ENCODE peak calls at places on chromosome 5, in six cellular contexts. One of them, this sample, is unnamed.

GRCh38 chr5:79561525-79561893 is 47.6 kb upstream of the HOMER1 start:
- DNase-seq in astrocyte: no peak
- DNase-seq in left ventricle myocardium inferior: no peak
- DNase-seq in GM10248: no peak
- DNase-seq in pancreas: no peak
- DNase-seq in HFFc6: no peak
- DNase-seq in this sample: no peak

GRCh38 chr5:146229222-146229621 is 25.8 kb downstream of the RBM27 start:
- DNase-seq in astrocyte: no peak
- DNase-seq in left ventricle myocardium inferior: no peak
- DNase-seq in GM10248: no peak
- DNase-seq in pancreas: no peak
- DNase-seq in HFFc6: no peak
- DNase-seq in this sample: no peak

GRCh38 chr5:79793722-79794121 is 104.1 kb downstream of the CMYA5 start:
- DNase-seq in astrocyte: no peak
- DNase-seq in left ventricle myocardium inferior: no peak
- DNase-seq in GM10248: no peak
- DNase-seq in pancreas: no peak
- DNase-seq in HFFc6: no peak
- DNase-seq in this sample: no peak

GRCh38 chr5:318341-318897 is 3.1 kb upstream of the AHRR start:
- DNase-seq in astrocyte: peak; percentile 49
- DNase-seq in left ventricle myocardium inferior: no peak
- DNase-seq in GM10248: peak; percentile 32
- DNase-seq in pancreas: no peak
- DNase-seq in HFFc6: peak; percentile 62
- DNase-seq in this sample: no peak

GRCh38 chr5:40410231-40410861 is 269.4 kb upstream of the PTGER4 start:
- DNase-seq in astrocyte: peak; percentile 86
- DNase-seq in left ventricle myocardium inferior: no peak
- DNase-seq in GM10248: no peak
- DNase-seq in pancreas: no peak
- DNase-seq in HFFc6: no peak
- DNase-seq in this sample: no peak

GRCh38 chr5:100273846-100274580 is 261.2 kb upstream of the FAM174A start:
- DNase-seq in astrocyte: peak; percentile 29
- DNase-seq in left ventricle myocardium inferior: no peak
- DNase-seq in GM10248: no peak
- DNase-seq in pancreas: no peak
- DNase-seq in HFFc6: no peak
- DNase-seq in this sample: no peak

GRCh38 chr5:6752782-6753181 is 39.5 kb downstream of the TENT4A start:
- DNase-seq in astrocyte: no peak
- DNase-seq in left ventricle myocardium inferior: no peak
- DNase-seq in GM10248: no peak
- DNase-seq in pancreas: no peak
- DNase-seq in HFFc6: no peak
- DNase-seq in this sample: no peak

GRCh38 chr5:151619812-151620462 is 28.8 kb upstream of the FAT2 start:
- DNase-seq in astrocyte: no peak
- DNase-seq in left ventricle myocardium inferior: no peak
- DNase-seq in GM10248: no peak
- DNase-seq in pancreas: no peak
- DNase-seq in HFFc6: no peak
- DNase-seq in this sample: no peak

GRCh38 chr5:96431376-96432244 is 1.4 kb downstream of the PCSK1 start:
- DNase-seq in astrocyte: peak; percentile 73
- DNase-seq in left ventricle myocardium inferior: no peak
- DNase-seq in GM10248: peak; percentile 24
- DNase-seq in pancreas: peak; percentile 6
- DNase-seq in HFFc6: no peak
- DNase-seq in this sample: no peak

GRCh38 chr5:133273661-133274596 is 222.1 kb downstream of the HSPA4 start:
- DNase-seq in astrocyte: peak; percentile 56
- DNase-seq in left ventricle myocardium inferior: no peak
- DNase-seq in GM10248: no peak
- DNase-seq in pancreas: no peak
- DNase-seq in HFFc6: peak; percentile 12
- DNase-seq in this sample: no peak

GRCh38 chr5:94793113-94793815 is 174.8 kb downstream of the SLF1 start:
- DNase-seq in astrocyte: peak; percentile 98
- DNase-seq in left ventricle myocardium inferior: no peak
- DNase-seq in GM10248: peak; percentile 83
- DNase-seq in pancreas: no peak
- DNase-seq in HFFc6: peak; percentile 85
- DNase-seq in this sample: no peak

GRCh38 chr5:66958984-66959641 is 237.5 kb downstream of the CD180 start:
- DNase-seq in astrocyte: peak; percentile 86
- DNase-seq in left ventricle myocardium inferior: peak; percentile 40
- DNase-seq in GM10248: no peak
- DNase-seq in pancreas: peak; percentile 9
- DNase-seq in HFFc6: peak; percentile 82
- DNase-seq in this sample: peak; percentile 6

GRCh38 chr5:141742866-141743651 is 61.0 kb upstream of the ARAP3 start:
- DNase-seq in astrocyte: peak; percentile 18
- DNase-seq in left ventricle myocardium inferior: no peak
- DNase-seq in GM10248: no peak
- DNase-seq in pancreas: no peak
- DNase-seq in HFFc6: no peak
- DNase-seq in this sample: peak; percentile 65

GRCh38 chr5:113050606-113051391 is 74.2 kb downstream of the DCP2 start:
- DNase-seq in astrocyte: peak; percentile 88
- DNase-seq in left ventricle myocardium inferior: no peak
- DNase-seq in GM10248: no peak
- DNase-seq in pancreas: no peak
- DNase-seq in HFFc6: peak; percentile 79
- DNase-seq in this sample: no peak

GRCh38 chr5:73215891-73216610 is 43.1 kb downstream of the TMEM174 start:
- DNase-seq in astrocyte: peak; percentile 70
- DNase-seq in left ventricle myocardium inferior: peak; percentile 66
- DNase-seq in GM10248: peak; percentile 84
- DNase-seq in pancreas: peak; percentile 72
- DNase-seq in HFFc6: peak; percentile 72
- DNase-seq in this sample: peak; percentile 82
- TF ChIP-seq CTCF in astrocyte: peak; percentile 25
- TF ChIP-seq CTCF in left ventricle myocardium inferior: peak; percentile 88
- TF ChIP-seq CTCF in GM10248: peak; percentile 67
- TF ChIP-seq CTCF in pancreas: peak; percentile 80
- TF ChIP-seq CTCF in HFFc6: peak; percentile 90
- TF ChIP-seq CTCF in this sample: peak; percentile 88

GRCh38 chr5:85049020-85049419 is 664.3 kb upstream of the EDIL3 start:
- DNase-seq in astrocyte: peak; percentile 70
- DNase-seq in left ventricle myocardium inferior: no peak
- DNase-seq in GM10248: no peak
- DNase-seq in pancreas: no peak
- DNase-seq in HFFc6: no peak
- DNase-seq in this sample: no peak
- TF ChIP-seq CTCF in astrocyte: peak; percentile 40
- TF ChIP-seq CTCF in left ventricle myocardium inferior: peak; percentile 50
- TF ChIP-seq CTCF in GM10248: no peak
- TF ChIP-seq CTCF in pancreas: no peak
- TF ChIP-seq CTCF in HFFc6: peak; percentile 29
- TF ChIP-seq CTCF in this sample: peak; percentile 61

GRCh38 chr5:23820764-23821471 is 313.5 kb downstream of the PRDM9 start:
- DNase-seq in astrocyte: no peak
- DNase-seq in left ventricle myocardium inferior: no peak
- DNase-seq in GM10248: no peak
- DNase-seq in pancreas: no peak
- DNase-seq in HFFc6: peak; percentile 19
- DNase-seq in this sample: no peak
- TF ChIP-seq CTCF in astrocyte: peak; percentile 42
- TF ChIP-seq CTCF in left ventricle myocardium inferior: peak; percentile 33
- TF ChIP-seq CTCF in GM10248: peak; percentile 40
- TF ChIP-seq CTCF in pancreas: peak; percentile 17
- TF ChIP-seq CTCF in HFFc6: peak; percentile 47
- TF ChIP-seq CTCF in this sample: peak; percentile 72

DNA sequence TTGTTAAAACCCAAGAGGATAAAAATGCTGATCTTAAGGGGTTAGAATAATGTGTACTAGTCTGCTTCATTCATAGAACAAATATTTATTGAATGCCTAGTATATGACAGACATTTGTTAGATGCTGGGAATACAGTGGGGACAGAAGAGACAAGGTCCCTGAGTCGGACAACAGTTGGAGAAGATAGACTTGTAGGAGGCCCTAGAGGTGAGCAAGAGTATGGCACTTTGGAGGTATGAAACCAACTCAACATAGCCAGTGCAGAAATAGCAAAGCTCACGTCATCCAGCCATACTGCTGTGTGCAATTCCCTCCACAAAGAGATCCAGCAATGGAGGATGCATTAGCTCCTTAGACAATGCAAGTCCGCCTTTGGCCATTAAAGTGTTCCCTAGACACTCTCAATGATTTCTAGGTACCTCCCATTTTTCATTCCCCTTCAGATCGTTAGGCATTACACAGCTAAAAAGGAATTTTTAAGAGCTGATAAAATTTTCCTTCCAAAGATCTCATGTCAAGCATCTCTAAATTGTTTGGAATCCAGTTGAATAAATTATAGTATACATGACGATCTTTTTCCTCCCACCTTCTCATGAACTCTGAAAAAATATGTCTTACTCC is 1949.6 kb upstream of the WWC1 start:
- DNase-seq in astrocyte: no peak
- DNase-seq in left ventricle myocardium inferior: no peak
- DNase-seq in GM10248: no peak
- DNase-seq in pancreas: no peak
- DNase-seq in HFFc6: no peak
- DNase-seq in this sample: no peak
- TF ChIP-seq CTCF in astrocyte: no peak
- TF ChIP-seq CTCF in left ventricle myocardium inferior: peak; percentile 10
- TF ChIP-seq CTCF in GM10248: no peak
- TF ChIP-seq CTCF in pancreas: no peak
- TF ChIP-seq CTCF in HFFc6: peak; percentile 10
- TF ChIP-seq CTCF in this sample: peak; percentile 48

GRCh38 chr5:88683506-88684135 is 199.4 kb downstream of the MEF2C start:
- DNase-seq in astrocyte: peak; percentile 85
- DNase-seq in left ventricle myocardium inferior: no peak
- DNase-seq in GM10248: no peak
- DNase-seq in pancreas: no peak
- DNase-seq in HFFc6: no peak
- DNase-seq in this sample: no peak
- TF ChIP-seq CTCF in astrocyte: peak; percentile 14
- TF ChIP-seq CTCF in left ventricle myocardium inferior: no peak
- TF ChIP-seq CTCF in GM10248: no peak
- TF ChIP-seq CTCF in pancreas: no peak
- TF ChIP-seq CTCF in HFFc6: peak; percentile 30
- TF ChIP-seq CTCF in this sample: peak; percentile 45

DNA sequence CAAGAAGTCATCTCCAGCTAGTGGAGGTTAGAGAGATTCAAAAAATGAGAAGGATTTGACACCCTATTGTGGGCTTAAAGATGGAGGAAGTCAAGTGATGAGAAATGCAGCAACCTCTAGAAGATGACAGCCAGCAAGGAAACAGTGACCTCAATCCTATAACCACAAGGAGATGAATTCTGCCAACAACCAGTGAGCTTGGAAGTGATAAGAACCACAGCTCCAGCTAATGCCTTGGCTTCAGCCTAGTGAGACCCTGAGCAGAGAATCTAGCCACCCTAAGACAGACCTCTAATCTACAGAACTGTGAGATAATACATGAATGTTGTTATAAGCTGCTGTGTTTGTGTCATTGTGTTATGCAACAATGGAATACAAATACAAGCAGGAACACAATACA is 262.4 kb downstream of the GRIA1 start:
- DNase-seq in astrocyte: peak; percentile 15
- DNase-seq in left ventricle myocardium inferior: no peak
- DNase-seq in GM10248: no peak
- DNase-seq in pancreas: no peak
- DNase-seq in HFFc6: no peak
- DNase-seq in this sample: no peak
- TF ChIP-seq CTCF in astrocyte: no peak
- TF ChIP-seq CTCF in left ventricle myocardium inferior: no peak
- TF ChIP-seq CTCF in GM10248: no peak
- TF ChIP-seq CTCF in pancreas: no peak
- TF ChIP-seq CTCF in HFFc6: no peak
- TF ChIP-seq CTCF in this sample: no peak

GRCh38 chr5:98753507-98753906 is 20.0 kb upstream of the RGMB start:
- DNase-seq in astrocyte: no peak
- DNase-seq in left ventricle myocardium inferior: no peak
- DNase-seq in GM10248: no peak
- DNase-seq in pancreas: no peak
- DNase-seq in HFFc6: no peak
- DNase-seq in this sample: no peak

GRCh38 chr5:98749046-98749445 is 24.4 kb upstream of the RGMB start:
- DNase-seq in astrocyte: no peak
- DNase-seq in left ventricle myocardium inferior: no peak
- DNase-seq in GM10248: no peak
- DNase-seq in pancreas: no peak
- DNase-seq in HFFc6: no peak
- DNase-seq in this sample: no peak

GRCh38 chr5:98755406-98755805 is 18.1 kb upstream of the RGMB start:
- DNase-seq in astrocyte: peak; percentile 74
- DNase-seq in left ventricle myocardium inferior: no peak
- DNase-seq in GM10248: no peak
- DNase-seq in pancreas: no peak
- DNase-seq in HFFc6: peak; percentile 72
- DNase-seq in this sample: no peak

DNA sequence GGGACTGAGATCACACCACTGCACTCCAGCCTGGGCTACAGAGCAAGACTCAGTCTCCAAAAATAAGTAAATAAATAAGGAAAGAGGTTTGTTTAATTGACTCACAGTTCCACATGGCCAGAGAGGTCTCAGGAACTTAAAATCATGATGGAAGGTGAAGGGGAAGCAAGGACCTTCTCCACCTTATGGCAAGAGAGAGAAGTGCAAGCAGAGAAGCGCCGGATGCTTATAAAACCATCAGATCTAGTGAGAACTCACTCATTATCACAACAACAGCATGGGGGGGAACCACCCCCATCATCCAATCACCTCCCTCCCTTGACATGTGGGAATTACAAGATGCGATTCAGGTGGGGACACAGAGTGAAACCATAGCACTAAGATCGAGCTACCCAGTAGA is 22.8 kb upstream of the RGMB start:
- DNase-seq in astrocyte: no peak
- DNase-seq in left ventricle myocardium inferior: no peak
- DNase-seq in GM10248: no peak
- DNase-seq in pancreas: no peak
- DNase-seq in HFFc6: no peak
- DNase-seq in this sample: no peak
- TF ChIP-seq CTCF in astrocyte: peak; percentile 14
- TF ChIP-seq CTCF in left ventricle myocardium inferior: peak; percentile 15
- TF ChIP-seq CTCF in GM10248: no peak
- TF ChIP-seq CTCF in pancreas: no peak
- TF ChIP-seq CTCF in HFFc6: peak; percentile 62
- TF ChIP-seq CTCF in this sample: peak; percentile 57

GRCh38 chr5:121805931-121806330 is 45.8 kb upstream of the FTMT start:
- DNase-seq in astrocyte: peak; percentile 51
- DNase-seq in left ventricle myocardium inferior: no peak
- DNase-seq in GM10248: no peak
- DNase-seq in pancreas: no peak
- DNase-seq in HFFc6: no peak
- DNase-seq in this sample: no peak
- TF ChIP-seq CTCF in astrocyte: no peak
- TF ChIP-seq CTCF in left ventricle myocardium inferior: no peak
- TF ChIP-seq CTCF in GM10248: no peak
- TF ChIP-seq CTCF in pancreas: no peak
- TF ChIP-seq CTCF in HFFc6: no peak
- TF ChIP-seq CTCF in this sample: no peak

This sample was measured in neural crest cell.